ENCODE peak calls at places on chromosomes 7 and 10, in four cellular contexts. One of them, this sample, is unnamed.

GRCh38 chr7:129780257-129781127 is 169.0 kb downstream of the NRF1 start:
- DNase-seq in endothelial cell of umbilical vein: no peak
- DNase-seq in BJ: no peak
- DNase-seq in immature natural killer cell: no peak
- DNase-seq in this sample: no peak

GRCh38 chr7:18654709-18655108 is 159.2 kb downstream of the HDAC9 start:
- DNase-seq in endothelial cell of umbilical vein: no peak
- DNase-seq in BJ: no peak
- DNase-seq in immature natural killer cell: no peak
- DNase-seq in this sample: no peak

GRCh38 chr7:4434306-4434705 is 247.8 kb upstream of the FOXK1 start:
- DNase-seq in BJ: no peak
- DNase-seq in endothelial cell of umbilical vein: no peak
- DNase-seq in immature natural killer cell: no peak
- DNase-seq in this sample: no peak

GRCh38 chr10:17787087-17787942 is 21.8 kb upstream of the MRC1 start:
- DNase-seq in immature natural killer cell: no peak
- DNase-seq in BJ: peak
- DNase-seq in endothelial cell of umbilical vein: peak
- DNase-seq in this sample: peak

GRCh38 chr7:39184387-39184786 is 206.7 kb downstream of the POU6F2 start:
- DNase-seq in BJ: no peak
- DNase-seq in endothelial cell of umbilical vein: no peak
- DNase-seq in immature natural killer cell: no peak
- DNase-seq in this sample: no peak

GRCh38 chr10:82089327-82089726 is 214.3 kb downstream of the NRG3 start:
- DNase-seq in immature natural killer cell: no peak
- DNase-seq in endothelial cell of umbilical vein: no peak
- DNase-seq in BJ: no peak
- DNase-seq in this sample: no peak

GRCh38 chr7:108311446-108312168 is 144.6 kb downstream of the NRCAM start:
- DNase-seq in endothelial cell of umbilical vein: peak
- DNase-seq in BJ: no peak
- DNase-seq in immature natural killer cell: no peak
- DNase-seq in this sample: peak

GRCh38 chr10:25547391-25547790 is 372.6 kb downstream of the GPR158 start:
- DNase-seq in immature natural killer cell: no peak
- DNase-seq in endothelial cell of umbilical vein: peak
- DNase-seq in BJ: no peak
- DNase-seq in this sample: no peak

GRCh38 chr10:13987472-13987871 is 343.3 kb downstream of the FRMD4A start:
- DNase-seq in endothelial cell of umbilical vein: peak
- DNase-seq in BJ: no peak
- DNase-seq in immature natural killer cell: no peak
- DNase-seq in this sample: no peak

GRCh38 chr10:14476641-14477407 is 146.1 kb upstream of the FRMD4A start:
- DNase-seq in BJ: peak
- DNase-seq in endothelial cell of umbilical vein: no peak
- DNase-seq in immature natural killer cell: no peak
- DNase-seq in this sample: no peak

GRCh38 chr7:107269815-107270214 is 101.0 kb downstream of the HBP1 start:
- DNase-seq in BJ: no peak
- DNase-seq in endothelial cell of umbilical vein: no peak
- DNase-seq in immature natural killer cell: no peak
- DNase-seq in this sample: no peak

GRCh38 chr10:24645784-24646183 is 77.9 kb downstream of the ARHGAP21 start:
- DNase-seq in endothelial cell of umbilical vein: peak
- DNase-seq in immature natural killer cell: no peak
- DNase-seq in BJ: no peak
- DNase-seq in this sample: no peak

GRCh38 chr7:129713544-129713943 is 102.0 kb downstream of the NRF1 start:
- DNase-seq in endothelial cell of umbilical vein: peak
- DNase-seq in BJ: no peak
- DNase-seq in immature natural killer cell: no peak
- DNase-seq in this sample: no peak

GRCh38 chr7:87538052-87538451 is 62.6 kb upstream of the ABCB4 start:
- DNase-seq in endothelial cell of umbilical vein: no peak
- DNase-seq in BJ: no peak
- DNase-seq in immature natural killer cell: no peak
- DNase-seq in this sample: no peak

GRCh38 chr7:137953692-137954470 is 48.0 kb downstream of the CREB3L2 start:
- DNase-seq in endothelial cell of umbilical vein: peak
- DNase-seq in immature natural killer cell: no peak
- DNase-seq in BJ: no peak
- DNase-seq in this sample: no peak

GRCh38 chr7:40047661-40048060 is 86.8 kb downstream of the MPLKIP start:
- DNase-seq in endothelial cell of umbilical vein: no peak
- DNase-seq in immature natural killer cell: no peak
- DNase-seq in BJ: no peak
- DNase-seq in this sample: no peak

GRCh38 chr7:32145911-32146310 is 75.7 kb upstream of the PDE1C start:
- DNase-seq in immature natural killer cell: no peak
- DNase-seq in endothelial cell of umbilical vein: no peak
- DNase-seq in BJ: no peak
- DNase-seq in this sample: no peak

GRCh38 chr7:44565097-44565794 is 8.5 kb downstream of the DDX56 start:
- DNase-seq in endothelial cell of umbilical vein: peak
- DNase-seq in BJ: no peak
- DNase-seq in immature natural killer cell: peak
- DNase-seq in this sample: no peak

GRCh38 chr7:68684246-68684850 is 913.9 kb upstream of the AUTS2 start:
- DNase-seq in BJ: no peak
- DNase-seq in endothelial cell of umbilical vein: no peak
- DNase-seq in immature natural killer cell: no peak
- DNase-seq in this sample: no peak

GRCh38 chr10:132417249-132417878 is 20.4 kb downstream of the PWWP2B start:
- DNase-seq in immature natural killer cell: no peak
- DNase-seq in endothelial cell of umbilical vein: no peak
- DNase-seq in BJ: no peak
- DNase-seq in this sample: no peak

GRCh38 chr7:138194567-138194966 is 118.3 kb downstream of the AKR1D1 start:
- DNase-seq in BJ: no peak
- DNase-seq in immature natural killer cell: no peak
- DNase-seq in endothelial cell of umbilical vein: no peak
- DNase-seq in this sample: no peak

GRCh38 chr7:96284838-96285237 is 37.1 kb downstream of the SLC25A13 start:
- DNase-seq in immature natural killer cell: no peak
- DNase-seq in BJ: no peak
- DNase-seq in endothelial cell of umbilical vein: no peak
- DNase-seq in this sample: no peak

GRCh38 chr10:4215485-4215884 is 430.5 kb upstream of the KLF6 start:
- DNase-seq in BJ: no peak
- DNase-seq in immature natural killer cell: no peak
- DNase-seq in endothelial cell of umbilical vein: no peak
- DNase-seq in this sample: no peak

GRCh38 chr7:44736896-44737295 is 11.8 kb upstream of the ZMIZ2 start:
- DNase-seq in immature natural killer cell: no peak
- DNase-seq in endothelial cell of umbilical vein: no peak
- DNase-seq in BJ: no peak
- DNase-seq in this sample: no peak

GRCh38 chr7:31955021-31955420 is 115.2 kb downstream of the PDE1C start:
- DNase-seq in endothelial cell of umbilical vein: no peak
- DNase-seq in immature natural killer cell: no peak
- DNase-seq in BJ: no peak
- DNase-seq in this sample: no peak

GRCh38 chr7:91892099-91892788 is 11.7 kb upstream of the MTERF1 start:
- DNase-seq in BJ: no peak
- DNase-seq in immature natural killer cell: no peak
- DNase-seq in endothelial cell of umbilical vein: no peak
- DNase-seq in this sample: no peak

GRCh38 chr10:43689955-43690771 is 41.5 kb upstream of the ZNF32 start:
- DNase-seq in immature natural killer cell: peak
- DNase-seq in endothelial cell of umbilical vein: peak
- DNase-seq in BJ: no peak
- DNase-seq in this sample: no peak

GRCh38 chr10:87622290-87623004 is 37.2 kb upstream of the PAPSS2 start:
- DNase-seq in endothelial cell of umbilical vein: no peak
- DNase-seq in BJ: no peak
- DNase-seq in immature natural killer cell: no peak
- DNase-seq in this sample: no peak

GRCh38 chr10:129631870-129632623 is 165.0 kb downstream of the MGMT start:
- DNase-seq in endothelial cell of umbilical vein: no peak
- DNase-seq in BJ: no peak
- DNase-seq in immature natural killer cell: no peak
- DNase-seq in this sample: no peak

GRCh38 chr7:133429371-133429770 is 176.5 kb downstream of the EXOC4 start:
- DNase-seq in immature natural killer cell: no peak
- DNase-seq in BJ: no peak
- DNase-seq in endothelial cell of umbilical vein: no peak
- DNase-seq in this sample: no peak

GRCh38 chr7:151711906-151712771 is 164.8 kb downstream of the PRKAG2 start:
- DNase-seq in immature natural killer cell: no peak
- DNase-seq in endothelial cell of umbilical vein: no peak
- DNase-seq in BJ: no peak
- DNase-seq in this sample: no peak

GRCh38 chr7:82050792-82051191 is 280.9 kb upstream of the HGF start:
- DNase-seq in endothelial cell of umbilical vein: no peak
- DNase-seq in BJ: peak
- DNase-seq in immature natural killer cell: no peak
- DNase-seq in this sample: peak

GRCh38 chr7:87359366-87359765 is 13.9 kb downstream of the CROT start:
- DNase-seq in BJ: peak
- DNase-seq in immature natural killer cell: no peak
- DNase-seq in endothelial cell of umbilical vein: no peak
- DNase-seq in this sample: no peak

GRCh38 chr10:60937784-60938654 is 6.0 kb downstream of the RHOBTB1 start:
- DNase-seq in endothelial cell of umbilical vein: no peak
- DNase-seq in immature natural killer cell: no peak
- DNase-seq in BJ: peak
- DNase-seq in this sample: no peak

GRCh38 chr10:12656518-12657142 is 307.3 kb downstream of the CAMK1D start:
- DNase-seq in immature natural killer cell: peak
- DNase-seq in BJ: no peak
- DNase-seq in endothelial cell of umbilical vein: peak
- DNase-seq in this sample: peak

GRCh38 chr10:29150010-29150409 is 138.9 kb upstream of the LYZL1 start:
- DNase-seq in endothelial cell of umbilical vein: peak
- DNase-seq in BJ: no peak
- DNase-seq in immature natural killer cell: no peak
- DNase-seq in this sample: no peak

GRCh38 chr7:105346593-105347322 is 42.0 kb downstream of the SRPK2 start:
- DNase-seq in immature natural killer cell: peak
- DNase-seq in endothelial cell of umbilical vein: no peak
- DNase-seq in BJ: no peak
- DNase-seq in this sample: no peak

GRCh38 chr10:44992070-44992731 is 8.5 kb upstream of the ZNF22 start:
- DNase-seq in immature natural killer cell: no peak
- DNase-seq in endothelial cell of umbilical vein: no peak
- DNase-seq in BJ: no peak
- DNase-seq in this sample: no peak

GRCh38 chr7:106772655-106773108 is 92.4 kb upstream of the PIK3CG start:
- DNase-seq in endothelial cell of umbilical vein: peak
- DNase-seq in immature natural killer cell: no peak
- DNase-seq in BJ: peak
- DNase-seq in this sample: peak